ENCODE peak calls at places on chromosomes 12 and 14, in four cellular contexts. K, O, Q and L are unnamed samples.

GRCh38 chr14:57748279-57748678 is 117.6 kb downstream of the SLC35F4 start:
- DNase-seq in K (no peak), O (no peak), Q (no peak), L (no peak)

GRCh38 chr14:100804558-100805309 is 21.2 kb upstream of the MEG3 start:
- DNase-seq in K (no peak), O (no peak), Q (no peak), L (no peak)

GRCh38 chr14:38252066-38252710 is 3.7 kb downstream of the CLEC14A start:
- DNase-seq in K (no peak), O (no peak), Q (no peak), L (no peak)

GRCh38 chr14:103126873-103127304 is 3.6 kb downstream of the TNFAIP2 start:
- DNase-seq in K (no peak), O (no peak), Q (no peak), L (peak)

GRCh38 chr14:36505193-36505815 is 14.7 kb downstream of the NKX2-1 start:
- DNase-seq in K (no peak), O (no peak), Q (no peak), L (no peak)

GRCh38 chr12:123808167-123808566 is 46.1 kb downstream of the DNAH10 start:
- DNase-seq in K (no peak), O (peak), Q (no peak), L (peak)

GRCh38 chr12:84329933-84330332 is 582.7 kb downstream of the SLC6A15 start:
- DNase-seq in K (no peak), O (peak), Q (no peak), L (no peak)

GRCh38 chr14:35512765-35513164 is 21.2 kb upstream of the INSM2 start:
- DNase-seq in K (no peak), O (no peak), Q (no peak), L (no peak)

GRCh38 chr12:87155616-87156015 is 873.6 kb downstream of the C12orf50 start:
- DNase-seq in K (peak), O (peak), Q (no peak), L (no peak)

GRCh38 chr12:68557011-68557715 is 53.5 kb upstream of the RAP1B start:
- DNase-seq in K (peak), O (peak), Q (no peak), L (no peak)

GRCh38 chr14:80714489-80714888 is 227.0 kb downstream of the CEP128 start:
- DNase-seq in K (no peak), O (no peak), Q (no peak), L (no peak)

GRCh38 chr12:118371354-118372282 is 1.1 kb downstream of the TAOK3 start:
- DNase-seq in K (no peak), O (no peak), Q (no peak), L (peak)

GRCh38 chr12:27434673-27435565 is 11.6 kb upstream of the SMCO2 start:
- DNase-seq in K (no peak), O (peak), Q (no peak), L (peak)

GRCh38 chr12:116455540-116456306 is 103.5 kb upstream of the MAP1LC3B2 start:
- DNase-seq in K (peak), O (peak), Q (no peak), L (peak)

GRCh38 chr14:57495409-57495808 is 1.8 kb upstream of the CCDC198 start:
- DNase-seq in K (no peak), O (no peak), Q (no peak), L (no peak)

GRCh38 chr12:32257695-32258496 is 141.5 kb upstream of the FGD4 start:
- DNase-seq in K (no peak), O (no peak), Q (no peak), L (no peak)

GRCh38 chr14:74906923-74907620 is 16.0 kb downstream of the RPS6KL1 start:
- DNase-seq in K (no peak), O (no peak), Q (no peak), L (no peak)

GRCh38 chr14:68704736-68705720 is 87.8 kb downstream of the ZFP36L1 start:
- DNase-seq in K (no peak), O (no peak), Q (no peak), L (no peak)

GRCh38 chr12:116346222-116346621 is 68.7 kb upstream of the MED13L start:
- DNase-seq in K (no peak), O (peak), Q (no peak), L (no peak)

GRCh38 chr14:100654814-100655795 is 67.9 kb upstream of the BEGAIN start:
- DNase-seq in K (no peak), O (no peak), Q (peak), L (peak)

GRCh38 chr12:50734409-50735263 is 29.3 kb upstream of the ATF1 start:
- DNase-seq in K (no peak), O (no peak), Q (no peak), L (peak)

GRCh38 chr12:5988088-5988487 is 43.0 kb upstream of the ANO2 start:
- DNase-seq in K (no peak), O (no peak), Q (no peak), L (no peak)

GRCh38 chr12:126369487-126370463 is 1304.5 kb downstream of the AACS start:
- DNase-seq in K (peak), O (no peak), Q (no peak), L (no peak)

GRCh38 chr14:105466491-105467248 is 8.0 kb upstream of the CRIP2 start:
- DNase-seq in K (no peak), O (no peak), Q (no peak), L (no peak)

GRCh38 chr12:49064767-49065152 is 4.2 kb upstream of the KMT2D start:
- DNase-seq in K (no peak), O (no peak), Q (no peak), L (no peak)

GRCh38 chr14:78005325-78005724 is 164.8 kb upstream of the NRXN3 start:
- DNase-seq in K (no peak), O (peak), Q (no peak), L (no peak)

GRCh38 chr14:75831971-75832370 is 149.8 kb downstream of the TGFB3 start:
- DNase-seq in K (no peak), O (peak), Q (no peak), L (no peak)

GRCh38 chr12:3186546-3187237 is 109.5 kb downstream of the TSPAN9 start:
- DNase-seq in K (no peak), O (no peak), Q (no peak), L (no peak)

GRCh38 chr12:48985901-48986300 is 7.8 kb downstream of the WNT1 start:
- DNase-seq in K (no peak), O (no peak), Q (no peak), L (no peak)

GRCh38 chr12:132196038-132196872 is 52.0 kb downstream of the NOC4L start:
- DNase-seq in K (no peak), O (no peak), Q (no peak), L (no peak)

GRCh38 chr12:50589650-50590435 is 85.1 kb downstream of the DIP2B start:
- DNase-seq in K (peak), O (peak), Q (no peak), L (no peak)

GRCh38 chr12:5912437-5913334 is 32.4 kb downstream of the ANO2 start:
- DNase-seq in K (no peak), O (no peak), Q (no peak), L (peak)

GRCh38 chr12:18578191-18578590 is 159.6 kb downstream of the PLCZ1 start:
- DNase-seq in K (no peak), O (no peak), Q (no peak), L (no peak)

GRCh38 chr12:13114251-13115052 is 11.0 kb upstream of the GSG1 start:
- DNase-seq in K (no peak), O (no peak), Q (no peak), L (no peak)

GRCh38 chr12:72289633-72290032 is 17.5 kb downstream of the TRHDE start:
- DNase-seq in K (no peak), O (no peak), Q (no peak), L (no peak)

GRCh38 chr12:2291182-2291832 is 238.5 kb downstream of the CACNA1C start:
- DNase-seq in K (no peak), O (peak), Q (no peak), L (peak)

GRCh38 chr14:66495214-66496098 is 9.3 kb downstream of the CCDC196 start:
- DNase-seq in K (peak), O (peak), Q (peak), L (peak)

GRCh38 chr12:109488051-109488665 is 10.7 kb downstream of the UBE3B start:
- DNase-seq in K (peak), O (no peak), Q (no peak), L (no peak)

GRCh38 chr14:79279645-79280399 is 931.5 kb downstream of the DIO2 start:
- DNase-seq in K (no peak), O (peak), Q (no peak), L (peak)

GRCh38 chr14:84403585-84403984 is 1126.4 kb upstream of the FLRT2 start:
- DNase-seq in K (no peak), O (no peak), Q (no peak), L (no peak)

DNA sequence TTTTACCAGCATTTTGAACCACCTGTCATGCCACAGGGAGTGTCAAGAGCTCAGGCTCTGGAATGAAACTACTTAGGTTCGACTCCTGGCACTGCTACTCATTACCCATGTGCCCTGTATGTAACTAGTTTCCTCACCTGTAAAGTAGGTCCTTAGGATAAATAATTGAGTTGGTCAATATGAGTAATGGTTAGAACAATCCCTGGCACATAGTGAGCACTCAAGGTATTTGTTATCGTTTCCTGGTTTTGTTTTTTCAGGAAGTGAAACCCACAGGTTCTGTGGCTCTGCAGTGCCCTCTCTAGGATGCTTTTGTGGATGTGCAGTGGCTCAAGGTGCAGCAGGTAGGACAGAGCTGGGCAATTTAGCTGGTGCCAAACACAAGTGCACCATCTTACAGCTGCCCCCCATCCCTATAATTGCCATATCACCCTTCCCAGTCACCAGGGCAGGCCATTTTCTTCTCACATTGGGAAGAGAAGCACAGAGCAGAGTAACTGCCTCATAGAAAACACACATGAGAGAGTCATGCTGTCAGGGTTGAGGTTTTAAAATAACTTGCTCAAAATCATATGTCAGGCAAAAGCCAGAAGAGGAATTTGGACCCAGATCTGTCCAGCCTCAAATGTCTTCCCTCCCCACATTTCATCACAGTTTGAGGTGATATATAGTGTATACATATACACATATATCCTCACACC is 297.5 kb downstream of the RPAP3 start:
- DNase-seq in K (no peak), O (no peak), Q (peak), L (no peak)
- TF ChIP-seq CTCF in K (no peak), O (peak), Q (peak), L (no peak)

DNA sequence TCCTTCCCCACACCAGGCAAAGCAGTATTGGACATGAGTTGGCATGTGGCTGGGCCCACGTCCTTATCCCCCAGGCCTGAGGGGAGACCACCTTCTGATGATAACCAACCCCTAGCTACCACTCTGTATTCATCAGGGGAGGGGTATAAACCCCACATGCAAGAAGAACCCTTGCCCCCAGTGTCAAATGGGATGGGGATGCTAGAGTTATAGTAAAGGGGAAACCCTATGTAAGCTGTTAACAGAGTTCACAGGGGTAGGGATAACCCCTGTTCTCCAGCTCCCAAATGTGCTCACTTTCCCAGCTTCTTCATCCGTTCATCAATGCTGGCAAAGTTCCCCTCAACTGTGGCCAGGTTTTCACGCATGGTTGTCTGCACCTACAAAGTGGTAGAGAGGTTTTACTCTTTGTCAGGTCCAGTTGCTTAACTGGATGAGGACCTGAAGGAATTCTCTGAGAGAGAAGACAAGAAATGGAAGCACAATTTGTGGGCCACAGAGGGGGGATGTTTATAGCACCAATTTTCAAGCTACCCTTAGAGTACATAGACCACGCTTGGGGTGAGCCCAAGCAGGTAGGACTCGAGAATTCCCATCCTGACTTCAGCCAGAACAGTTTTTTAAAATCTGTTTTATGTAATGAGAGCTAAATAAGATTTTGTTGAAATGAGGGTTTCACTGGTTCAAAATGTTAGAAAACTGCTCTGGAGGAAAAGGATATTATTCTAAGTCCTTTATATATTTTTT is 7.9 kb downstream of the MBD6 start:
- DNase-seq in K (no peak), O (no peak), Q (no peak), L (no peak)
- TF ChIP-seq CTCF in K (no peak), O (no peak), Q (no peak), L (no peak)

GRCh38 chr12:41053046-41053445 is 135.1 kb upstream of the PDZRN4 start:
- DNase-seq in K (no peak), O (no peak), Q (no peak), L (no peak)

GRCh38 chr12:41049033-41049432 is 139.1 kb upstream of the PDZRN4 start:
- DNase-seq in K (no peak), O (no peak), Q (no peak), L (no peak)

GRCh38 chr12:41051909-41052308 is 136.2 kb upstream of the PDZRN4 start:
- DNase-seq in K (no peak), O (no peak), Q (no peak), L (no peak)

GRCh38 chr12:41055875-41056577 is 132.1 kb upstream of the PDZRN4 start:
- DNase-seq in K (no peak), O (peak), Q (no peak), L (no peak)

GRCh38 chr12:41052441-41052840 is 135.7 kb upstream of the PDZRN4 start:
- DNase-seq in K (no peak), O (no peak), Q (no peak), L (no peak)
- TF ChIP-seq CTCF in K (no peak), O (no peak), Q (no peak), L (no peak)

GRCh38 chr12:43501705-43502104 is 50.3 kb downstream of the ADAMTS20 start:
- DNase-seq in K (peak), O (peak), Q (no peak), L (no peak)
- TF ChIP-seq CTCF in K (peak), O (peak), Q (no peak), L (peak)

DNA sequence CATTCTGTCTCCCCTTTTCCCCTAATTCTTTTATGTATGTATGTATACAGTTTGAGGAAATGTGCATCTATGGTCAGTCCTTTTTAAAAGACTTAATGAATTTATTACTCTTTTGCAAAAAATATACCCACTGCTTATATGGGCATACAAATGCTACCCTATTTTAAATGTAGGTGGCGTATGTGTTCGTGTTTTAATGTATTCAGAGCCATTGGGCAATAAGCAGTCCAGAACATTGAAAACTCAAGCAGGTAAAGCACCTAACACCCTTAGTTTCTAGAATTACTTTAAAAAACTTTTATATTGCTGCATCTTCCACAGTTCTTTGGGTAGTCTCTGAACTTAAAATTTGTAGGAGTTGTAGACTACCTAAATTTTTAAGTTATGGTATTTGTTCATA is 42.6 kb upstream of the A2ML1 start:
- DNase-seq in K (no peak), O (no peak), Q (no peak), L (no peak)
- TF ChIP-seq CTCF in K (no peak), O (no peak), Q (no peak), L (no peak)

GRCh38 chr12:94875525-94875924 is 128.0 kb downstream of the NDUFA12 start:
- DNase-seq in K (no peak), O (no peak), Q (no peak), L (no peak)
- TF ChIP-seq CTCF in K (no peak), O (peak), Q (no peak), L (peak)

DNA sequence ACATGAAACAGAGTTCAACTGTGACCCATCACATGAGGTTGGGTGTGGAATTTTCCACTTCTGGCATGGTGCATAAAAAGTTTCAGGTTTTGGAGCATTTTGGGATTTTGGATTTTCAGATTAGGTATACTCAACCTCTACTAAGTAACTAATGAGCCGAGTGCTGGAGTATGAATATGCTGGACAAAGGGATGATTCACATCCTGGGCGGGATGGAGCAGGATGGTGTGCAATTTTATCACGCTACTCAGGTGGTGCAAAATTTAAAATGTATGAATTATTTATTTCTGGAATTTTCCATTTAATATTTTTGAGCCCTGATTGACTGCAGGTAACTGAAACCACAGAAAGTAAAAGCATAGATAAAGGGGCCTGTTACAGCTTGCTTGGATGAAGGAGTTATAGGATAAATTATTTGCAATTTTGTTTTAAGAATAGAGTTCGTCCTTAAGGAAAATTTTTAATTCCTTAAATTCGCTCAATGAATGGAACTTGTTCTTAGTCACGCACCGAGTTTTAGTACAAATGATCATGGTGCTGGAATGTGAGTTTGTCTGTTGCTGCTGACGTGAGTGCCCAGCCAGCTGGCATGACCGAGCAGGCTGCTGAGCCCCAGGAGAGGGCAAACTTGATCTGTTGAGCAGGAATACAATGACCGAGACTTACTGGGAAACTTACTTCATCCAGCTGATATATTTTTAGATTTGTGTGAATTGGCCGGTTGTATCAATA is 176.3 kb downstream of the ESR2 start:
- DNase-seq in K (peak), O (peak), Q (no peak), L (no peak)
- TF ChIP-seq CTCF in K (peak), O (peak), Q (no peak), L (no peak)

GRCh38 chr12:20148241-20148640 is 220.1 kb upstream of the PDE3A start:
- DNase-seq in K (no peak), O (no peak), Q (no peak), L (no peak)

GRCh38 chr12:20142295-20142694 is 226.0 kb upstream of the PDE3A start:
- DNase-seq in K (no peak), O (no peak), Q (no peak), L (no peak)

GRCh38 chr12:20144341-20144740 is 224.0 kb upstream of the PDE3A start:
- DNase-seq in K (no peak), O (no peak), Q (no peak), L (no peak)

GRCh38 chr12:20140751-20141150 is 227.6 kb upstream of the PDE3A start:
- DNase-seq in K (no peak), O (no peak), Q (no peak), L (no peak)

DNA sequence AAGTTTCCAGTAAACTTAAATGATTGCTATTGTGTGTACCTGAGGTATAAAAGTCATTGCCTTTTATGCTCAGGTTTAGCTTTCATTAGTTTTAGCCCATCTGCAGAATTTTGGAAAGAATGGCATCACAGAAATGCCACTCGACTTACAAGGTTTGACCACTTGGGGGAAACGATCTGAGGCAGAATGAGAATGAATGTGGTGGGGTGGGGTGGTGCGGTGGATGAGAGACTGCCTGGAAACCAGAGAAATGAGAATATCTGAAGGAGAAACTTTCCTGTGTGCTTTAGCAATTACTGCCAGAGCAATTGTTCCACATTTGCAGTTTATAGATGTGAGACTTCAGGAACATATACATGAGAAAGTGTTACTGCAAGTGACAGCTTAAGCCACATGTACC is 225.4 kb upstream of the PDE3A start:
- DNase-seq in K (no peak), O (no peak), Q (no peak), L (no peak)
- TF ChIP-seq CTCF in K (no peak), O (peak), Q (no peak), L (peak)

GRCh38 chr12:112170376-112170775 is 45.0 kb downstream of the TRAFD1 start:
- DNase-seq in K (no peak), O (peak), Q (peak), L (no peak)
- TF ChIP-seq CTCF in K (peak), O (peak), Q (no peak), L (peak)

GRCh38 chr12:89690925-89691324 is 17.7 kb downstream of the ATP2B1 start:
- DNase-seq in K (no peak), O (no peak), Q (no peak), L (no peak)
- TF ChIP-seq CTCF in K (no peak), O (no peak), Q (no peak), L (no peak)